ENCODE peak calls at places on chromosome 11, in five cellular contexts. One of them, this sample, is unnamed.

GRCh38 chr11:72395993-72396392 is 38.3 kb downstream of the CLPB start:
- DNase-seq in PC-9: no peak
- DNase-seq in transverse colon: no peak
- DNase-seq in HL-60: no peak
- DNase-seq in H1: no peak
- DNase-seq in this sample: no peak

GRCh38 chr11:64021742-64022067 is 14.0 kb upstream of the FLRT1 start:
- DNase-seq in HL-60: no peak
- DNase-seq in transverse colon: no peak
- DNase-seq in H1: no peak
- DNase-seq in PC-9: no peak
- DNase-seq in this sample: peak; percentile 84

GRCh38 chr11:134395002-134395401 is 17.0 kb downstream of the B3GAT1 start:
- DNase-seq in HL-60: no peak
- DNase-seq in PC-9: no peak
- DNase-seq in H1: no peak
- DNase-seq in transverse colon: no peak
- DNase-seq in this sample: no peak

GRCh38 chr11:37409124-37409523 is 811.1 kb upstream of the RAG2 start:
- DNase-seq in H1: no peak
- DNase-seq in HL-60: no peak
- DNase-seq in PC-9: no peak
- DNase-seq in transverse colon: no peak
- DNase-seq in this sample: no peak

GRCh38 chr11:120182790-120183491 is 27.9 kb upstream of the OAF start:
- DNase-seq in PC-9: no peak
- DNase-seq in H1: no peak
- DNase-seq in transverse colon: peak; percentile 78
- DNase-seq in HL-60: no peak
- DNase-seq in this sample: peak; percentile 80

GRCh38 chr11:12769834-12770345 is 95.7 kb downstream of the TEAD1 start:
- DNase-seq in PC-9: peak; percentile 94
- DNase-seq in H1: no peak
- DNase-seq in transverse colon: no peak
- DNase-seq in HL-60: no peak
- DNase-seq in this sample: no peak

GRCh38 chr11:69605737-69606526 is 35.0 kb upstream of the CCND1 start:
- DNase-seq in H1: no peak
- DNase-seq in PC-9: no peak
- DNase-seq in HL-60: no peak
- DNase-seq in transverse colon: no peak
- DNase-seq in this sample: no peak

GRCh38 chr11:15507592-15507991 is 392.9 kb downstream of the INSC start:
- DNase-seq in PC-9: no peak
- DNase-seq in transverse colon: peak; percentile 37
- DNase-seq in H1: no peak
- DNase-seq in HL-60: no peak
- DNase-seq in this sample: no peak

GRCh38 chr11:13494051-13494450 is 1.7 kb downstream of the PTH start:
- DNase-seq in H1: no peak
- DNase-seq in transverse colon: no peak
- DNase-seq in PC-9: no peak
- DNase-seq in HL-60: no peak
- DNase-seq in this sample: no peak

GRCh38 chr11:105719073-105719846 is 109.4 kb downstream of the GRIA4 start:
- DNase-seq in transverse colon: no peak
- DNase-seq in H1: no peak
- DNase-seq in PC-9: peak; percentile 61
- DNase-seq in HL-60: no peak
- DNase-seq in this sample: no peak

GRCh38 chr11:30585892-30586250 is 282 bp downstream of the MPPED2 start:
- DNase-seq in transverse colon: peak; percentile 9
- DNase-seq in HL-60: no peak
- DNase-seq in H1: no peak
- DNase-seq in PC-9: no peak
- DNase-seq in this sample: peak; percentile 29

GRCh38 chr11:6210274-6210955 is 5.1 kb downstream of the C11orf42 start:
- DNase-seq in H1: no peak
- DNase-seq in HL-60: no peak
- DNase-seq in transverse colon: no peak
- DNase-seq in PC-9: no peak
- DNase-seq in this sample: no peak

GRCh38 chr11:78156081-78156844 is 16.8 kb upstream of the ALG8 start:
- DNase-seq in transverse colon: no peak
- DNase-seq in PC-9: no peak
- DNase-seq in HL-60: no peak
- DNase-seq in H1: no peak
- DNase-seq in this sample: no peak

GRCh38 chr11:68938816-68939582 is 35.3 kb downstream of the IGHMBP2 start:
- DNase-seq in transverse colon: no peak
- DNase-seq in HL-60: no peak
- DNase-seq in PC-9: no peak
- DNase-seq in H1: no peak
- DNase-seq in this sample: no peak

GRCh38 chr11:110928373-110928772 is 216.1 kb upstream of the ARHGAP20 start:
- DNase-seq in transverse colon: no peak
- DNase-seq in HL-60: no peak
- DNase-seq in H1: no peak
- DNase-seq in PC-9: no peak
- DNase-seq in this sample: no peak

GRCh38 chr11:45423036-45423435 is 136.9 kb upstream of the SYT13 start:
- DNase-seq in H1: no peak
- DNase-seq in HL-60: no peak
- DNase-seq in PC-9: no peak
- DNase-seq in transverse colon: no peak
- DNase-seq in this sample: no peak

GRCh38 chr11:68469642-68470041 is 9.1 kb downstream of the PPP6R3 start:
- DNase-seq in HL-60: no peak
- DNase-seq in H1: no peak
- DNase-seq in transverse colon: no peak
- DNase-seq in PC-9: no peak
- DNase-seq in this sample: no peak

GRCh38 chr11:95832763-95833162 is 42.5 kb downstream of the CEP57 start:
- DNase-seq in transverse colon: no peak
- DNase-seq in H1: no peak
- DNase-seq in PC-9: no peak
- DNase-seq in HL-60: no peak
- DNase-seq in this sample: no peak

GRCh38 chr11:126476977-126477376 is 121.5 kb downstream of the ST3GAL4 start:
- DNase-seq in HL-60: no peak
- DNase-seq in PC-9: no peak
- DNase-seq in H1: no peak
- DNase-seq in transverse colon: no peak
- DNase-seq in this sample: no peak

GRCh38 chr11:73760680-73761402 is at the start of gene RAB6A:
- DNase-seq in H1: peak; percentile 100
- DNase-seq in transverse colon: peak; percentile 100
- DNase-seq in HL-60: peak; percentile 99
- DNase-seq in PC-9: peak; percentile 98
- DNase-seq in this sample: peak; percentile 100

GRCh38 chr11:129973068-129973467 is 29.6 kb downstream of the PRDM10 start:
- DNase-seq in HL-60: peak; percentile 73
- DNase-seq in PC-9: no peak
- DNase-seq in H1: no peak
- DNase-seq in transverse colon: no peak
- DNase-seq in this sample: no peak

GRCh38 chr11:63670077-63670737 is 969 bp downstream of the ATL3 start:
- DNase-seq in transverse colon: no peak
- DNase-seq in HL-60: no peak
- DNase-seq in H1: no peak
- DNase-seq in PC-9: peak; percentile 34
- DNase-seq in this sample: no peak

GRCh38 chr11:112085822-112086421 is 634 bp downstream of the TIMM8B start:
- DNase-seq in HL-60: no peak
- DNase-seq in H1: no peak
- DNase-seq in transverse colon: peak; percentile 37
- DNase-seq in PC-9: no peak
- DNase-seq in this sample: peak; percentile 20

GRCh38 chr11:62402226-62402625 is 16.6 kb upstream of the SCGB1A1 start:
- DNase-seq in transverse colon: peak; percentile 49
- DNase-seq in HL-60: no peak
- DNase-seq in PC-9: no peak
- DNase-seq in H1: no peak
- DNase-seq in this sample: peak; percentile 74

GRCh38 chr11:49995559-49995958 is 13.2 kb upstream of the OR4C12 start:
- DNase-seq in transverse colon: no peak
- DNase-seq in PC-9: peak; percentile 58
- DNase-seq in HL-60: peak; percentile 28
- DNase-seq in H1: no peak
- DNase-seq in this sample: no peak

GRCh38 chr11:125091247-125091876 is 20.1 kb downstream of the TMEM218 start:
- DNase-seq in HL-60: no peak
- DNase-seq in H1: peak; percentile 41
- DNase-seq in PC-9: peak; percentile 95
- DNase-seq in transverse colon: no peak
- DNase-seq in this sample: no peak

GRCh38 chr11:95968585-95968984 is 44.7 kb upstream of the MTMR2 start:
- DNase-seq in PC-9: peak; percentile 32
- DNase-seq in HL-60: no peak
- DNase-seq in transverse colon: no peak
- DNase-seq in H1: no peak
- DNase-seq in this sample: no peak

GRCh38 chr11:71442880-71443279 is 5.3 kb downstream of the DHCR7 start:
- DNase-seq in transverse colon: no peak
- DNase-seq in HL-60: no peak
- DNase-seq in PC-9: no peak
- DNase-seq in H1: no peak
- DNase-seq in this sample: no peak

GRCh38 chr11:122676638-122677037 is 21.1 kb downstream of the UBASH3B start:
- DNase-seq in transverse colon: no peak
- DNase-seq in H1: no peak
- DNase-seq in HL-60: no peak
- DNase-seq in PC-9: peak; percentile 99
- DNase-seq in this sample: no peak
- H3K27ac ChIP-seq in transverse colon: no peak overlapping the region
- H3K27ac ChIP-seq in H1: no peak overlapping the region
- H3K27ac ChIP-seq in HL-60: no peak overlapping the region
- H3K27ac ChIP-seq in PC-9: peak overlapping the region; percentile 91
- H3K27ac ChIP-seq in this sample: no peak overlapping the region

GRCh38 chr11:1197886-1198765 is 24.7 kb upstream of the MUC5B start:
- DNase-seq in PC-9: no peak
- DNase-seq in HL-60: no peak
- DNase-seq in transverse colon: peak; percentile 6
- DNase-seq in H1: no peak
- DNase-seq in this sample: peak; percentile 8
- TF ChIP-seq CTCF in PC-9: no peak
- TF ChIP-seq CTCF in HL-60: no peak
- TF ChIP-seq CTCF in transverse colon: no peak
- TF ChIP-seq CTCF in H1: no peak
- TF ChIP-seq CTCF in this sample: no peak

DNA sequence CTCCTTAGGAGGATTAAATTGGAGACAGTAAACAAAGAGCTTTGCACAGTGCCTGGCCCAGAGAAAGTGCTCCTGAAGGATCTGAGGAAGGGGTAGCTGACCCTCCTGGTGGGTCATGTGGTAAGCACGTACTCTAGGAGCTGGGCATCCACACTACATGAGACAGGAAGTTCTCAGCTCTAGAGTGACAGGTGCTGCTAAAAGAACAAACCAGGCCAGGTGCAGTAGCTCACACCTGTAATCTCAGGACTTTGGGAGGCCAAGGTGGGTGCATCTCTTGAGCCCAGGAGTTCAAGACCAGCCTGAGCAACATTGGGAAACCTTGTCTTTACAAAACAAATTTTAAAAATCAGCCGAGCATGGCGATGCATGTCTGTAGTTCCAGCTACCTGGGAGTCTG is 13.1 kb downstream of the SLC43A1 start:
- DNase-seq in HL-60: no peak
- DNase-seq in transverse colon: no peak
- DNase-seq in PC-9: no peak
- DNase-seq in H1: no peak
- DNase-seq in this sample: no peak
- H3K27ac ChIP-seq in HL-60: no peak overlapping the region
- H3K27ac ChIP-seq in transverse colon: no peak overlapping the region
- H3K27ac ChIP-seq in PC-9: peak overlapping the region; percentile 1
- H3K27ac ChIP-seq in H1: no peak overlapping the region
- H3K27ac ChIP-seq in this sample: peak overlapping the region; percentile 79

GRCh38 chr11:65377777-65378176 is 4.7 kb downstream of the SLC25A45 start:
- DNase-seq in HL-60: no peak
- DNase-seq in H1: no peak
- DNase-seq in transverse colon: no peak
- DNase-seq in PC-9: no peak
- DNase-seq in this sample: no peak
- TF ChIP-seq CTCF in HL-60: no peak
- TF ChIP-seq CTCF in H1: peak; percentile 50
- TF ChIP-seq CTCF in transverse colon: no peak
- TF ChIP-seq CTCF in PC-9: no peak
- TF ChIP-seq CTCF in this sample: no peak

GRCh38 chr11:132408877-132409276 is 1038.5 kb downstream of the NTM start:
- DNase-seq in HL-60: no peak
- DNase-seq in PC-9: no peak
- DNase-seq in transverse colon: no peak
- DNase-seq in H1: no peak
- DNase-seq in this sample: no peak
- H3K27ac ChIP-seq in HL-60: no peak overlapping the region
- H3K27ac ChIP-seq in PC-9: no peak overlapping the region
- H3K27ac ChIP-seq in transverse colon: no peak overlapping the region
- H3K27ac ChIP-seq in H1: no peak overlapping the region
- H3K27ac ChIP-seq in this sample: no peak overlapping the region